ENCODE peak calls at places on chromosomes 5 and 9, in five cellular contexts. P is A549, K is PC-3, C is brain microvascular endothelial cell, R is fibroblast of lung. E is an unnamed sample.
A peak's percentile ranks its signal among the peaks of the same experiment; 100 is the strongest.

GRCh38 chr9:19769213-19769612 is 19.6 kb downstream of the SLC24A2 start:
- DNase-seq in P (no peak), K (no peak), C (no peak), R (no peak), E (no peak)

GRCh38 chr9:68998812-68999211 is 15.1 kb downstream of the PRKACG start:
- DNase-seq in P (no peak), K (no peak), C (no peak), R (no peak), E (no peak)

GRCh38 chr9:87336914-87337333 is 160.7 kb upstream of the DAPK1 start:
- DNase-seq in P (peak; percentile 88), K (peak; percentile 44), C (peak; percentile 42), R (peak; percentile 77), E (peak; percentile 66)

GRCh38 chr9:32603914-32604852 is 31.2 kb upstream of the NDUFB6 start:
- DNase-seq in P (peak; percentile 42), K (peak; percentile 91), C (no peak), R (peak; percentile 82), E (no peak)

GRCh38 chr5:133404724-133405123 is 207.6 kb downstream of the FSTL4 start:
- DNase-seq in P (peak; percentile 13), K (peak; percentile 20), C (no peak), R (peak; percentile 9), E (no peak)

GRCh38 chr5:40374853-40375252 is 304.9 kb upstream of the PTGER4 start:
- DNase-seq in P (no peak), K (no peak), C (no peak), R (no peak), E (no peak)

GRCh38 chr5:172380992-172381643 is 73.2 kb downstream of the SH3PXD2B start:
- DNase-seq in P (no peak), K (peak; percentile 82), C (no peak), R (peak; percentile 51), E (no peak)

GRCh38 chr5:43432486-43433365 is 20.5 kb upstream of the CCL28 start:
- DNase-seq in P (peak; percentile 92), K (peak; percentile 98), C (peak; percentile 57), R (peak; percentile 90), E (peak; percentile 70)

GRCh38 chr5:112480501-112480900 is 61.4 kb upstream of the EPB41L4A start:
- DNase-seq in P (no peak), K (no peak), C (no peak), R (no peak), E (no peak)

GRCh38 chr9:31753756-31754155 is 630.7 kb upstream of the ACO1 start:
- DNase-seq in P (no peak), K (no peak), C (no peak), R (no peak), E (no peak)

GRCh38 chr5:118923295-118924005 is 64.9 kb downstream of the DTWD2 start:
- DNase-seq in P (no peak), K (no peak), C (no peak), R (no peak), E (no peak)

GRCh38 chr9:11374961-11375360 is 762.2 kb upstream of the PTPRD start:
- DNase-seq in P (no peak), K (no peak), C (no peak), R (no peak), E (no peak)

GRCh38 chr5:9686211-9686610 is 56.1 kb upstream of the TAS2R1 start:
- DNase-seq in P (no peak), K (no peak), C (peak; percentile 92), R (peak; percentile 78), E (no peak)

GRCh38 chr5:173498871-173499470 is 117.5 kb downstream of the BOD1 start:
- DNase-seq in P (no peak), K (no peak), C (no peak), R (peak; percentile 62), E (no peak)

GRCh38 chr5:74085782-74086181 is 459.8 kb downstream of the ARHGEF28 start:
- DNase-seq in P (no peak), K (no peak), C (no peak), R (no peak), E (no peak)

GRCh38 chr9:36855443-36856315 is 178.4 kb downstream of the PAX5 start:
- DNase-seq in P (peak; percentile 61), K (peak; percentile 57), C (no peak), R (no peak), E (no peak)

GRCh38 chr9:35635730-35636129 is 15.0 kb downstream of the SIT1 start:
- DNase-seq in P (no peak), K (no peak), C (no peak), R (no peak), E (no peak)

GRCh38 chr5:68149189-68149588 is 66.4 kb upstream of the PIK3R1 start:
- DNase-seq in P (no peak), K (no peak), C (peak; percentile 66), R (peak; percentile 86), E (no peak)

GRCh38 chr9:14618851-14619250 is 74.4 kb downstream of the ZDHHC21 start:
- DNase-seq in P (no peak), K (no peak), C (no peak), R (no peak), E (no peak)

GRCh38 chr5:167802755-167803431 is 488.6 kb upstream of the WWC1 start:
- DNase-seq in P (no peak), K (no peak), C (no peak), R (peak; percentile 69), E (no peak)

GRCh38 chr5:86546050-86546449 is 71.7 kb upstream of the COX7C start:
- DNase-seq in P (no peak), K (no peak), C (no peak), R (no peak), E (no peak)

GRCh38 chr5:60196382-60197113 is 303.0 kb upstream of the PDE4D start:
- DNase-seq in P (peak; percentile 97), K (peak; percentile 96), C (peak; percentile 99), R (peak; percentile 96), E (peak; percentile 0)

GRCh38 chr9:123662057-123662776 is 267.7 kb downstream of the DENND1A start:
- DNase-seq in P (no peak), K (no peak), C (no peak), R (no peak), E (no peak)

GRCh38 chr5:109318455-109319108 is 91.2 kb downstream of the PJA2 start:
- DNase-seq in P (no peak), K (no peak), C (no peak), R (no peak), E (no peak)

GRCh38 chr9:27653246-27653645 is 80.0 kb upstream of the C9orf72 start:
- DNase-seq in P (no peak), K (peak; percentile 25), C (no peak), R (no peak), E (no peak)

GRCh38 chr5:57082441-57083067 is 91.3 kb upstream of the GPBP1 start:
- DNase-seq in P (peak; percentile 22), K (peak; percentile 47), C (peak; percentile 5), R (no peak), E (no peak)

GRCh38 chr5:152105085-152105484 is 180.4 kb upstream of the GLRA1 start:
- DNase-seq in P (no peak), K (no peak), C (no peak), R (no peak), E (no peak)
- TF ChIP-seq CTCF in P (no peak), K (no peak), C (no peak), R (no peak), E (no peak)

DNA sequence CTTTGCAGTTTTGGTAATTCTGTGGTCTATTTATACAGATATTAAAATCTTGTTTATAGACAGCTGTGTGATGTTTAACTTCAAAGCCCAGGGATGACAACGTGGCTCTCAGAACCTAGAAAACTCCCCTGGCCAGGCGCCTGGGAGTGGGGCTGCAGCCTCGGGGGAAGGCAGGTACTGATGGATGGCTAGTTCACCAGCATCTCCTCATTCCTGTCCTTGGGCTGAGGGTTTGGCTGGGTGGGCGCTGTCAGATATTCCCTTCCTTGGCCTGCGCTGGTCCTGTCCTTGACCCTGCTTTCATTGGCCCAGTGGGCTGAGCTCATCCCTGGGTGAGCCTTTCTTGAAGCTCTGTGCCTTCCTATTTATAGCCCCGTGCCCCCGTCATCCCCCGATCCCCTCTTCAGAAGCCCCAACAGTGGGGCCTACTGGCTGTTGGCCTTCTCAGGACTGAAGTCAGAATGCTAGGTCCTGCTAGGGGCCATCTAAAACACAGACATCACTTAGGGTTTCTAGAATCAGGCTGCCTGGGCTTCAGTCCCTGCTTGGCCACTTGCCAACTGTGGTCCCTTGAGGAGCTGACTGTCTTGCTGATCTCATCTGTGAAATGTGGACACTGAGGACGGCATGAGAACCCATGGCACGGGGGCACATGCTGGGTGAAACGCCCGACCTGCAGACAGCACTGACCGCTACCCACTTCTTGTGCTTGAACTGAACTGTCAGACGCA is 20.9 kb downstream of the SH3GLB2 start:
- DNase-seq in P (no peak), K (no peak), C (no peak), R (no peak), E (no peak)
- TF ChIP-seq CTCF in P (no peak), K (peak; percentile 8), C (no peak), R (no peak), E (no peak)

DNA sequence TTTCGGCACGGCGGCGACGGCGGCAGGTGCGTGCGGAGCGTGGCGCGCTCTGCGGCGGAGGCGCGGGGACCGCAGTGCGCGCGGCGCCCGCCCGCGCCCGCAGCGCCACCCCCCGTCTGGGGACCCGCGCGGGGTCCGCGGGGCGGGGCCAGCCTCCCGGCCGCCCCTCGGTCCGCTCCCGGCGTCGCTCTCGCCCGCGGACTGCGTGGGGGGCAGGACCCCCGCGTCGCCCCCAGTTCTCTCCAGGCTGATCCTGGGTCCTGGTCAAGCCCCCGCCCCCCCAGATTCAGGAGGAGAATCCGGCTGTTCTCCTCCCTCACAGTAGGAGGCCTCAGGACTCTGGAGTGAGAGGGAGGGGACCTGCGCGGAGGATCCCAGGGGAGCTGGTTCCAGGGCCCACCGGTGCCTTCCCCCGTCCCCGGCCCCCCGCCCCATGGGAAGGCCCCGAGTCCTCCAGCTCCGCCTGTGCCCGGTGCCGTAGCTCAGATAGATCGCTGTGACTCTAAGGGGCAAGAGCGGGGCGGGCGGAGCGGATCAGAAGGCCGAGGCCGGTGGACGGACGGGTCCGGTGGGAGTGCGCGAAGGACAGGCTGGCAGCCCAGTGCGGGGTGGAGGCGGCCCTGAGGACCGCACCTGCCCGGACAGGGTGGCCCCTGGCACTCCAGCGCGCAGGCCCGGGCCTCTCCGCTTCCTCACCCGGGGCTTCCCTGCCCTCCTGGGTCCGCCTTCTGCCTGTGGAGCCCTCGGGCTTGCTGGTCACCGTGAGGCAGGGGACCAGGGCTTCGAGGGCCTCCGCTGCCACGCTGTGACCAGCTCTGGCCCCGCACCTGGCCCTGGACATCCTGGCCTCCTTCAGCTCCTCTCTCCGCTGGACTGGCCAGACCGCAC is at the start of gene RNF208:
- DNase-seq in P (no peak), K (no peak), C (no peak), R (no peak), E (no peak)
- TF ChIP-seq CTCF in P (no peak), K (no peak), C (no peak), R (no peak), E (no peak)

DNA sequence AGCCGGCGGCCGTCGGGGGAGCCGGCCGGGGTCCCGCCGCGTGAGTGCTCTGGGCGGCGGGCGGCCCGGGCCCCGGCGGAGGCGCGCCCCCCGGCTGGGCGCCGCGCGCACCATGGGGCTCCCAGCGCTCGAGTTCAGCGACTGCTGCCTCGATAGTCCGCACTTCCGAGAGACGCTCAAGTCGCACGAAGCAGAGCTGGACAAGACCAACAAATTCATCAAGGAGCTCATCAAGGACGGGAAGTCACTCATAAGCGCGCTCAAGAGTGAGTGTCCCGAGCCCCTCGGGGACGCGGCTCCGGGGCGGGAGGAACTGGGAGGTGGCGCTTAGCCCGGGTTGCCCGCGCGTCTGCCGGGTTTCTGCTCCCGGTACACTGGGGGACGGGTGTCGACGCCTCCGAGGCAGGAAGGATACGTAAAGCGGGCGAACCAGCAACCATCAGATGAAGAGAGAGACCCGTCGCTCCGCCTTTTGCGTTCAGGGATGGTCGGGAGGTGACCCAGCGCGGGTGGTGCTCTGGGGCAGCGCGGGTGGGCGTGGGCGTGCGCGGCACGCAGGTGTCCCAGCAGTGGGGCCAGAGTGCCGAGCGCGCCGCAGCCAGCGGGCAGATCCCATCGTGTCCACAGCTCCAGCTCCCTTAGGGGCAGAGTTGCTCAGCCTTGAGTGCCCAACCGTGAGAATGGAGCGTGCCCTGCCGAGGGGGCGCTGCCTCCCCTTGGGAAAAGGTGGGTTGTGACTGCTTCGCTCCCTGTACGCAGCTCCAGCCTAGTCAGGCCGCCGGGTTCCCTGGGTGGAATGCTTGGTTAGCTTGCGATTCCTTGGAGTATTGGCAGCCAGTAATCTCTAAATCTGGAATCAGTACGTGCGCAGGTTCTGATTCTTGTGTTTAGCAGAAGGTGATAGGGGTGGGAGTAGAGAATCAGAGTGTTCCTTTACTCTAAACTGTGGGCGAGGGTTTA is 753 bp downstream of the ARHGAP26 start:
- DNase-seq in P (peak; percentile 61), K (peak; percentile 49), C (peak; percentile 39), R (peak; percentile 36), E (no peak)
- TF ChIP-seq CTCF in P (peak; percentile 33), K (peak; percentile 36), C (no peak), R (peak; percentile 17), E (no peak)